ENCODE peak calls at places on chromosome 21, in nine cellular contexts. B is stimulated activated CD8-positive, alpha-beta memory T cell treated with anti-CD3 and anti-CD28 coated beads, Interleukin-7, amount 100 ng/mL, for 1 hour; X is left lung; G is GM12865; Y is amniotic stem cell; N is lung microvascular endothelial cell; F is activated effector memory CD4-positive, alpha-beta T cell treated with anti-CD3 and anti-CD28 coated beads, Interleukin-2, amount 50 U/mL, for 16 hours; A is Calu3; L is activated CD4-positive, CD25-positive, alpha-beta regulatory T cell. P is an unnamed sample.

GRCh38 chr21:46120301-46121285 is 22.7 kb downstream of the COL6A2 start:
- DNase-seq in A (no peak), N (no peak), B (no peak), X (peak), Y (no peak), F (peak), L (no peak), G (no peak), P (no peak)

GRCh38 chr21:34351786-34352241 is 12.0 kb upstream of the KCNE2 start:
- DNase-seq in X (no peak), B (no peak), Y (no peak), G (peak), L (no peak), A (peak), N (peak), F (peak), P (no peak)

GRCh38 chr21:32807717-32808380 is 36.3 kb upstream of the PAXBP1 start:
- DNase-seq in N (no peak), F (no peak), L (no peak), G (no peak), Y (no peak), A (no peak), B (no peak), X (no peak), P (no peak)

GRCh38 chr21:45264146-45264918 is 23.4 kb downstream of the POFUT2 start:
- DNase-seq in B (no peak), N (no peak), Y (no peak), A (no peak), F (peak), L (no peak), X (no peak), G (no peak), P (no peak)

GRCh38 chr21:37071561-37072238 is 1.2 kb downstream of the PIGP start:
- DNase-seq in X (no peak), L (no peak), A (peak), B (no peak), Y (no peak), N (no peak), G (peak), F (no peak), P (no peak)

GRCh38 chr21:45309069-45309521 is 21.4 kb upstream of the POFUT2 start:
- DNase-seq in F (peak), Y (no peak), X (peak), B (no peak), N (peak), L (no peak), G (peak), A (peak), P (no peak)

GRCh38 chr21:25283720-25284119 is 323.6 kb downstream of the MRPL39 start:
- DNase-seq in N (no peak), Y (no peak), L (no peak), B (no peak), G (peak), X (no peak), A (no peak), F (no peak), P (no peak)

GRCh38 chr21:42338730-42339715 is 11.8 kb downstream of the TFF2 start:
- DNase-seq in G (peak), A (no peak), X (no peak), Y (no peak), N (no peak), F (peak), L (no peak), B (no peak), P (no peak)

GRCh38 chr21:42460391-42461184 is 35.4 kb downstream of the RSPH1 start:
- DNase-seq in X (no peak), Y (no peak), A (no peak), N (no peak), L (no peak), G (peak), F (peak), B (no peak), P (no peak)

GRCh38 chr21:37551406-37552355 is 185.1 kb downstream of the DYRK1A start:
- DNase-seq in F (no peak), Y (no peak), A (no peak), G (no peak), B (no peak), L (no peak), X (no peak), N (peak), P (no peak)